ENCODE peak calls at places on chromosomes 5 and 9, in ten cellular contexts. One of them, this sample, is unnamed.

GRCh38 chr5:69129413-69129812 is 35.6 kb downstream of the SLC30A5 start:
- DNase-seq in GM13976: no peak
- DNase-seq in astrocyte of the spinal cord: peak
- DNase-seq in OCI-LY7: no peak
- DNase-seq in RWPE1: peak
- DNase-seq in WTC11: no peak
- DNase-seq in HFFc6: peak
- DNase-seq in HepG2: no peak
- DNase-seq in lower leg skin: no peak
- DNase-seq in SK-N-SH: no peak
- DNase-seq in this sample: no peak

GRCh38 chr5:43039468-43040286 is 442 bp downstream of the ANXA2R start:
- DNase-seq in GM13976: no peak
- DNase-seq in astrocyte of the spinal cord: peak
- DNase-seq in OCI-LY7: peak
- DNase-seq in RWPE1: no peak
- DNase-seq in WTC11: peak
- DNase-seq in HFFc6: peak
- DNase-seq in HepG2: peak
- DNase-seq in lower leg skin: peak
- DNase-seq in SK-N-SH: peak
- DNase-seq in this sample: peak

GRCh38 chr5:93497101-93497500 is 83.9 kb downstream of the NR2F1-AS1 start:
- DNase-seq in GM13976: no peak
- DNase-seq in astrocyte of the spinal cord: peak
- DNase-seq in OCI-LY7: no peak
- DNase-seq in RWPE1: no peak
- DNase-seq in WTC11: no peak
- DNase-seq in HFFc6: no peak
- DNase-seq in HepG2: no peak
- DNase-seq in lower leg skin: no peak
- DNase-seq in SK-N-SH: no peak
- DNase-seq in this sample: no peak

GRCh38 chr9:80787636-80788035 is 901.7 kb downstream of the TLE1 start:
- DNase-seq in GM13976: no peak
- DNase-seq in astrocyte of the spinal cord: no peak
- DNase-seq in OCI-LY7: no peak
- DNase-seq in RWPE1: no peak
- DNase-seq in WTC11: no peak
- DNase-seq in HFFc6: no peak
- DNase-seq in HepG2: no peak
- DNase-seq in lower leg skin: no peak
- DNase-seq in SK-N-SH: no peak
- DNase-seq in this sample: no peak

GRCh38 chr5:43121565-43122484 is 1.1 kb downstream of the ZNF131 start:
- DNase-seq in GM13976: peak
- DNase-seq in astrocyte of the spinal cord: peak
- DNase-seq in OCI-LY7: peak
- DNase-seq in RWPE1: peak
- DNase-seq in WTC11: no peak
- DNase-seq in HFFc6: peak
- DNase-seq in HepG2: peak
- DNase-seq in lower leg skin: no peak
- DNase-seq in SK-N-SH: peak
- DNase-seq in this sample: no peak

GRCh38 chr9:133715295-133715865 is 22.8 kb downstream of the SARDH start:
- DNase-seq in GM13976: no peak
- DNase-seq in astrocyte of the spinal cord: peak
- DNase-seq in OCI-LY7: no peak
- DNase-seq in RWPE1: no peak
- DNase-seq in WTC11: no peak
- DNase-seq in HFFc6: no peak
- DNase-seq in HepG2: no peak
- DNase-seq in lower leg skin: no peak
- DNase-seq in SK-N-SH: peak
- DNase-seq in this sample: no peak

GRCh38 chr9:13267743-13268142 is 11.7 kb downstream of the MPDZ start:
- DNase-seq in GM13976: no peak
- DNase-seq in astrocyte of the spinal cord: peak
- DNase-seq in OCI-LY7: no peak
- DNase-seq in RWPE1: peak
- DNase-seq in WTC11: no peak
- DNase-seq in HFFc6: peak
- DNase-seq in HepG2: no peak
- DNase-seq in lower leg skin: no peak
- DNase-seq in SK-N-SH: no peak
- DNase-seq in this sample: no peak

GRCh38 chr9:96450613-96451544 is 910 bp downstream of the HABP4 start:
- DNase-seq in GM13976: peak
- DNase-seq in astrocyte of the spinal cord: peak
- DNase-seq in OCI-LY7: peak
- DNase-seq in RWPE1: peak
- DNase-seq in WTC11: peak
- DNase-seq in HFFc6: no peak
- DNase-seq in HepG2: peak
- DNase-seq in lower leg skin: peak
- DNase-seq in SK-N-SH: peak
- DNase-seq in this sample: peak

GRCh38 chr5:53331463-53331862 is 149.0 kb upstream of the FST start:
- DNase-seq in GM13976: no peak
- DNase-seq in astrocyte of the spinal cord: peak
- DNase-seq in OCI-LY7: no peak
- DNase-seq in RWPE1: peak
- DNase-seq in WTC11: no peak
- DNase-seq in HFFc6: peak
- DNase-seq in HepG2: no peak
- DNase-seq in lower leg skin: no peak
- DNase-seq in SK-N-SH: no peak
- DNase-seq in this sample: no peak

GRCh38 chr5:178467261-178468195 is 122.7 kb downstream of the COL23A1 start:
- DNase-seq in GM13976: no peak
- DNase-seq in astrocyte of the spinal cord: no peak
- DNase-seq in OCI-LY7: no peak
- DNase-seq in RWPE1: peak
- DNase-seq in WTC11: no peak
- DNase-seq in HFFc6: no peak
- DNase-seq in HepG2: no peak
- DNase-seq in lower leg skin: peak
- DNase-seq in SK-N-SH: no peak
- DNase-seq in this sample: peak

GRCh38 chr9:121737481-121737931 is 86.1 kb downstream of the DAB2IP start:
- DNase-seq in GM13976: no peak
- DNase-seq in astrocyte of the spinal cord: no peak
- DNase-seq in OCI-LY7: no peak
- DNase-seq in RWPE1: no peak
- DNase-seq in WTC11: no peak
- DNase-seq in HFFc6: no peak
- DNase-seq in HepG2: no peak
- DNase-seq in lower leg skin: no peak
- DNase-seq in SK-N-SH: no peak
- DNase-seq in this sample: no peak

GRCh38 chr5:126982195-126982594 is 48.2 kb downstream of the MARCHF3 start:
- DNase-seq in GM13976: no peak
- DNase-seq in astrocyte of the spinal cord: no peak
- DNase-seq in OCI-LY7: no peak
- DNase-seq in RWPE1: no peak
- DNase-seq in WTC11: no peak
- DNase-seq in HFFc6: no peak
- DNase-seq in HepG2: no peak
- DNase-seq in lower leg skin: no peak
- DNase-seq in SK-N-SH: no peak
- DNase-seq in this sample: no peak

GRCh38 chr9:105259731-105260612 is 15.5 kb downstream of the SLC44A1 start:
- DNase-seq in GM13976: no peak
- DNase-seq in astrocyte of the spinal cord: no peak
- DNase-seq in OCI-LY7: peak
- DNase-seq in RWPE1: no peak
- DNase-seq in WTC11: no peak
- DNase-seq in HFFc6: no peak
- DNase-seq in HepG2: no peak
- DNase-seq in lower leg skin: no peak
- DNase-seq in SK-N-SH: no peak
- DNase-seq in this sample: no peak

GRCh38 chr9:111271481-111272080 is 58.4 kb downstream of the OR2K2 start:
- DNase-seq in GM13976: no peak
- DNase-seq in astrocyte of the spinal cord: peak
- DNase-seq in OCI-LY7: no peak
- DNase-seq in RWPE1: no peak
- DNase-seq in WTC11: no peak
- DNase-seq in HFFc6: peak
- DNase-seq in HepG2: no peak
- DNase-seq in lower leg skin: no peak
- DNase-seq in SK-N-SH: peak
- DNase-seq in this sample: no peak

GRCh38 chr9:97632406-97632991 is 669 bp downstream of the TSTD2 start:
- DNase-seq in GM13976: no peak
- DNase-seq in astrocyte of the spinal cord: no peak
- DNase-seq in OCI-LY7: no peak
- DNase-seq in RWPE1: no peak
- DNase-seq in WTC11: peak
- DNase-seq in HFFc6: no peak
- DNase-seq in HepG2: no peak
- DNase-seq in lower leg skin: no peak
- DNase-seq in SK-N-SH: no peak
- DNase-seq in this sample: no peak

GRCh38 chr9:38370231-38370630 is 22.3 kb upstream of the ALDH1B1 start:
- DNase-seq in GM13976: no peak
- DNase-seq in astrocyte of the spinal cord: no peak
- DNase-seq in OCI-LY7: no peak
- DNase-seq in RWPE1: no peak
- DNase-seq in WTC11: no peak
- DNase-seq in HFFc6: no peak
- DNase-seq in HepG2: no peak
- DNase-seq in lower leg skin: no peak
- DNase-seq in SK-N-SH: no peak
- DNase-seq in this sample: no peak

GRCh38 chr9:110095776-110096175 is 112.2 kb downstream of the C9orf152 start:
- DNase-seq in GM13976: no peak
- DNase-seq in astrocyte of the spinal cord: no peak
- DNase-seq in OCI-LY7: no peak
- DNase-seq in RWPE1: peak
- DNase-seq in WTC11: no peak
- DNase-seq in HFFc6: no peak
- DNase-seq in HepG2: no peak
- DNase-seq in lower leg skin: peak
- DNase-seq in SK-N-SH: no peak
- DNase-seq in this sample: peak

GRCh38 chr9:33151007-33151557 is 16.1 kb downstream of the B4GALT1 start:
- DNase-seq in GM13976: no peak
- DNase-seq in astrocyte of the spinal cord: peak
- DNase-seq in OCI-LY7: no peak
- DNase-seq in RWPE1: no peak
- DNase-seq in WTC11: no peak
- DNase-seq in HFFc6: peak
- DNase-seq in HepG2: peak
- DNase-seq in lower leg skin: no peak
- DNase-seq in SK-N-SH: no peak
- DNase-seq in this sample: no peak

GRCh38 chr9:128148509-128149000 is 698 bp upstream of the LCN2 start:
- DNase-seq in GM13976: no peak
- DNase-seq in astrocyte of the spinal cord: no peak
- DNase-seq in OCI-LY7: no peak
- DNase-seq in RWPE1: no peak
- DNase-seq in WTC11: no peak
- DNase-seq in HFFc6: no peak
- DNase-seq in HepG2: no peak
- DNase-seq in lower leg skin: no peak
- DNase-seq in SK-N-SH: no peak
- DNase-seq in this sample: no peak

DNA sequence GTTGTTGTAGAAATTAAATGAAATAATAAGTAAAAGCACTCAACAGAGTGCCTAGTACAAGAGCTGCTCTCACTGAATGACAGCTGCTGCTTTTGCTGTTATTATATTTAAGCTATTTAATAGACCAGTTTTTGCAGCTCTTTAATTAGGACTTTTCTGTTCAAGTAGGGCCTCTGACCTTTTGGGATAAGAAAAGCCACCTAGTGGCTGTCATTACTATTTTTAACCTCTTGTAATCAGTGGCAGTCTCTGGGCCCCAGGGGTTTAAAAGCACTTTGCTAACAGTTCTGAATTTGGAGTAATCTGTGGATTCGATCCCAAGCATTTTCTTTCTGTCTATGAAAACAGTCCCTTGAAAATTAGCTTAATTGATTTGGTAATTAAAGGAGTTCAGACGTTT is 121.1 kb downstream of the NUDT12 start:
- DNase-seq in GM13976: no peak
- DNase-seq in astrocyte of the spinal cord: no peak
- DNase-seq in OCI-LY7: peak
- DNase-seq in RWPE1: no peak
- DNase-seq in WTC11: no peak
- DNase-seq in HFFc6: no peak
- DNase-seq in HepG2: no peak
- DNase-seq in lower leg skin: no peak
- DNase-seq in SK-N-SH: no peak
- DNase-seq in this sample: no peak
- TF ChIP-seq CTCF in GM13976: no peak
- TF ChIP-seq CTCF in astrocyte of the spinal cord: peak
- TF ChIP-seq CTCF in OCI-LY7: peak
- TF ChIP-seq CTCF in RWPE1: no peak
- TF ChIP-seq CTCF in WTC11: peak
- TF ChIP-seq CTCF in HFFc6: peak
- TF ChIP-seq CTCF in HepG2: no peak
- TF ChIP-seq CTCF in lower leg skin: no peak
- TF ChIP-seq CTCF in SK-N-SH: peak
- TF ChIP-seq CTCF in this sample: no peak

GRCh38 chr9:18396102-18396728 is 77.7 kb upstream of the ADAMTSL1 start:
- DNase-seq in GM13976: peak
- DNase-seq in astrocyte of the spinal cord: peak
- DNase-seq in OCI-LY7: peak
- DNase-seq in RWPE1: no peak
- DNase-seq in WTC11: no peak
- DNase-seq in HFFc6: peak
- DNase-seq in HepG2: peak
- DNase-seq in lower leg skin: no peak
- DNase-seq in SK-N-SH: peak
- DNase-seq in this sample: no peak
- TF ChIP-seq CTCF in GM13976: no peak
- TF ChIP-seq CTCF in astrocyte of the spinal cord: peak
- TF ChIP-seq CTCF in OCI-LY7: peak
- TF ChIP-seq CTCF in RWPE1: no peak
- TF ChIP-seq CTCF in WTC11: no peak
- TF ChIP-seq CTCF in HFFc6: peak
- TF ChIP-seq CTCF in HepG2: no peak
- TF ChIP-seq CTCF in lower leg skin: no peak
- TF ChIP-seq CTCF in SK-N-SH: peak
- TF ChIP-seq CTCF in this sample: peak

GRCh38 chr5:75325242-75325641 is 11.8 kb upstream of the HMGCR start:
- DNase-seq in GM13976: no peak
- DNase-seq in astrocyte of the spinal cord: no peak
- DNase-seq in OCI-LY7: no peak
- DNase-seq in RWPE1: no peak
- DNase-seq in WTC11: no peak
- DNase-seq in HFFc6: no peak
- DNase-seq in HepG2: peak
- DNase-seq in lower leg skin: no peak
- DNase-seq in SK-N-SH: no peak
- DNase-seq in this sample: no peak
- TF ChIP-seq CTCF in GM13976: no peak
- TF ChIP-seq CTCF in astrocyte of the spinal cord: no peak
- TF ChIP-seq CTCF in OCI-LY7: no peak
- TF ChIP-seq CTCF in RWPE1: no peak
- TF ChIP-seq CTCF in WTC11: no peak
- TF ChIP-seq CTCF in HFFc6: peak
- TF ChIP-seq CTCF in HepG2: no peak
- TF ChIP-seq CTCF in lower leg skin: no peak
- TF ChIP-seq CTCF in SK-N-SH: peak
- TF ChIP-seq CTCF in this sample: no peak

GRCh38 chr5:3060283-3060682 is 308.8 kb upstream of the IRX2 start:
- DNase-seq in GM13976: no peak
- DNase-seq in astrocyte of the spinal cord: no peak
- DNase-seq in OCI-LY7: no peak
- DNase-seq in RWPE1: no peak
- DNase-seq in WTC11: no peak
- DNase-seq in HFFc6: no peak
- DNase-seq in HepG2: no peak
- DNase-seq in lower leg skin: no peak
- DNase-seq in SK-N-SH: no peak
- DNase-seq in this sample: no peak
- TF ChIP-seq CTCF in GM13976: no peak
- TF ChIP-seq CTCF in astrocyte of the spinal cord: no peak
- TF ChIP-seq CTCF in OCI-LY7: no peak
- TF ChIP-seq CTCF in RWPE1: no peak
- TF ChIP-seq CTCF in WTC11: no peak
- TF ChIP-seq CTCF in HFFc6: no peak
- TF ChIP-seq CTCF in HepG2: no peak
- TF ChIP-seq CTCF in lower leg skin: no peak
- TF ChIP-seq CTCF in SK-N-SH: no peak
- TF ChIP-seq CTCF in this sample: no peak